ENCODE peak calls at places on chromosomes 13 and 19, in seven cellular contexts. One of them, this sample, is unnamed.

GRCh38 chr13:110829486-110829885 is 85.4 kb downstream of the ANKRD10 start:
- DNase-seq in HFF-Myc: no peak
- DNase-seq in RWPE1: no peak
- DNase-seq in brain microvascular endothelial cell: no peak
- DNase-seq in cardiac fibroblast: no peak
- DNase-seq in ascending aorta: no peak
- DNase-seq in thoracic aorta: no peak
- DNase-seq in this sample: no peak

GRCh38 chr19:14718522-14719113 is 28.8 kb downstream of the ZNF333 start:
- DNase-seq in HFF-Myc: no peak
- DNase-seq in RWPE1: no peak
- DNase-seq in brain microvascular endothelial cell: no peak
- DNase-seq in cardiac fibroblast: peak
- DNase-seq in ascending aorta: no peak
- DNase-seq in thoracic aorta: no peak
- DNase-seq in this sample: no peak

GRCh38 chr13:86792153-86792651 is 879.0 kb upstream of the SLITRK5 start:
- DNase-seq in HFF-Myc: no peak
- DNase-seq in RWPE1: no peak
- DNase-seq in brain microvascular endothelial cell: no peak
- DNase-seq in cardiac fibroblast: no peak
- DNase-seq in ascending aorta: no peak
- DNase-seq in thoracic aorta: no peak
- DNase-seq in this sample: no peak

GRCh38 chr13:111210488-111210887 is 95.4 kb downstream of the ARHGEF7 start:
- DNase-seq in HFF-Myc: no peak
- DNase-seq in RWPE1: peak
- DNase-seq in brain microvascular endothelial cell: peak
- DNase-seq in cardiac fibroblast: peak
- DNase-seq in ascending aorta: peak
- DNase-seq in thoracic aorta: no peak
- DNase-seq in this sample: peak

GRCh38 chr13:60260440-60260839 is 96.7 kb upstream of the DIAPH3 start:
- DNase-seq in HFF-Myc: no peak
- DNase-seq in RWPE1: no peak
- DNase-seq in brain microvascular endothelial cell: no peak
- DNase-seq in cardiac fibroblast: no peak
- DNase-seq in ascending aorta: no peak
- DNase-seq in thoracic aorta: no peak
- DNase-seq in this sample: no peak

GRCh38 chr19:11463391-11463790 is 17.5 kb downstream of the ELAVL3 start:
- DNase-seq in HFF-Myc: no peak
- DNase-seq in RWPE1: no peak
- DNase-seq in brain microvascular endothelial cell: no peak
- DNase-seq in cardiac fibroblast: no peak
- DNase-seq in ascending aorta: no peak
- DNase-seq in thoracic aorta: no peak
- DNase-seq in this sample: no peak

GRCh38 chr13:29958476-29958875 is 108.1 kb upstream of the UBL3 start:
- DNase-seq in HFF-Myc: no peak
- DNase-seq in RWPE1: no peak
- DNase-seq in brain microvascular endothelial cell: no peak
- DNase-seq in cardiac fibroblast: no peak
- DNase-seq in ascending aorta: no peak
- DNase-seq in thoracic aorta: no peak
- DNase-seq in this sample: no peak

GRCh38 chr19:53670345-53670744 is 38.5 kb downstream of the DPRX start:
- DNase-seq in HFF-Myc: no peak
- DNase-seq in RWPE1: no peak
- DNase-seq in brain microvascular endothelial cell: no peak
- DNase-seq in cardiac fibroblast: no peak
- DNase-seq in ascending aorta: no peak
- DNase-seq in thoracic aorta: no peak
- DNase-seq in this sample: no peak

GRCh38 chr13:82597737-82598136 is 1284.5 kb downstream of the SLITRK1 start:
- DNase-seq in HFF-Myc: no peak
- DNase-seq in RWPE1: no peak
- DNase-seq in brain microvascular endothelial cell: no peak
- DNase-seq in cardiac fibroblast: no peak
- DNase-seq in ascending aorta: no peak
- DNase-seq in thoracic aorta: no peak
- DNase-seq in this sample: no peak

GRCh38 chr13:45879666-45880065 is 28.1 kb upstream of the SIAH3 start:
- DNase-seq in HFF-Myc: no peak
- DNase-seq in RWPE1: peak
- DNase-seq in brain microvascular endothelial cell: no peak
- DNase-seq in cardiac fibroblast: peak
- DNase-seq in ascending aorta: no peak
- DNase-seq in thoracic aorta: no peak
- DNase-seq in this sample: no peak

GRCh38 chr13:110412132-110412912 is 105.2 kb downstream of the COL4A2 start:
- DNase-seq in HFF-Myc: peak
- DNase-seq in RWPE1: peak
- DNase-seq in brain microvascular endothelial cell: peak
- DNase-seq in cardiac fibroblast: peak
- DNase-seq in ascending aorta: peak
- DNase-seq in thoracic aorta: peak
- DNase-seq in this sample: peak

GRCh38 chr19:16342002-16342715 is 17.5 kb downstream of the KLF2 start:
- DNase-seq in HFF-Myc: no peak
- DNase-seq in RWPE1: no peak
- DNase-seq in brain microvascular endothelial cell: no peak
- DNase-seq in cardiac fibroblast: no peak
- DNase-seq in ascending aorta: no peak
- DNase-seq in thoracic aorta: no peak
- DNase-seq in this sample: no peak

GRCh38 chr13:110266431-110266809 is 40.5 kb downstream of the COL4A1 start:
- DNase-seq in HFF-Myc: no peak
- DNase-seq in RWPE1: no peak
- DNase-seq in brain microvascular endothelial cell: no peak
- DNase-seq in cardiac fibroblast: no peak
- DNase-seq in ascending aorta: no peak
- DNase-seq in thoracic aorta: no peak
- DNase-seq in this sample: no peak

GRCh38 chr19:55519461-55520311 is 17.2 kb downstream of the SBK2 start:
- DNase-seq in HFF-Myc: peak
- DNase-seq in RWPE1: peak
- DNase-seq in brain microvascular endothelial cell: peak
- DNase-seq in cardiac fibroblast: peak
- DNase-seq in ascending aorta: no peak
- DNase-seq in thoracic aorta: no peak
- DNase-seq in this sample: no peak

DNA sequence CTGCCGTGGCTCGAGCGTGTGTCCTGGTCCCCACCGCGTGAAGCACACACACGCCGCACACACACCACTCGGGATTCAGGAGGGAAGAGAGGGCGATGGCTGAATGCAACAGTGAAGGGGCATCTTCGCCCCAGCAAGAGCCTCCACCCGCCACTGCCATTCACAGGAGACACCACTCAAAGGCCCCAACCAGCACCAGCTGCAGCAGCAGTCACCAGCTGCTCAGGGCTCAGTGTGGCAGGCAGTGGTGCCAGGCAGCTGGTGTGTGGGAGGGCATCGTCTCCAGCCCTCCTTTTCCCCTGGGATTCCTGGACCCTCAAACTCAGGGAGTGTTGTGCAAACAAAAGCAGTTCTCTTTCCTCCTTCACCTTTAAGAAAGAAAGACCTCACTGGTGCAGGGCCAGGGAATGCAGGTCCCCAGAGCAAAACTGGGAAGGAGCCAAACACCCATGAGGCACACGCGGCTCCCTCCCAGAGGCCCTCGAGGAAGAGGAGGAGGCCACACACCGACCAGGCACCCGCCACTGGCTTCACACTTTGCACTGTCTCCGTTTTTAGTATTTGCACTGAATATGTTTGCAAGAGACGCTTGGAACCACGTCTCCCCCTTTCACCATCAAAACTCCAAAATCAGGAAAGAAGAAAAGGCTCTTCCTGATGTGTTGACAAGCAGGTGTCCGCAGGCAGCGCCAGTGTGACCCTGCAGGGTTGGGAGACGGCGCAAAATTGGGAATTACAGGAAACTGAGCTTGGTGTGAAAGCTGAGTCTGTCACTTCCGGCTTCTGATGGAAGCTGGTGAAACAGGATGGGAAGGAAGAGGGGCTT is 26.5 kb upstream of the F7 start:
- DNase-seq in HFF-Myc: no peak
- DNase-seq in RWPE1: no peak
- DNase-seq in brain microvascular endothelial cell: no peak
- DNase-seq in cardiac fibroblast: no peak
- DNase-seq in ascending aorta: no peak
- DNase-seq in thoracic aorta: no peak
- DNase-seq in this sample: peak
- TF ChIP-seq CTCF in HFF-Myc: no peak
- TF ChIP-seq CTCF in RWPE1: no peak
- TF ChIP-seq CTCF in brain microvascular endothelial cell: no peak
- TF ChIP-seq CTCF in cardiac fibroblast: no peak
- TF ChIP-seq CTCF in ascending aorta: no peak
- TF ChIP-seq CTCF in thoracic aorta: no peak
- TF ChIP-seq CTCF in this sample: no peak

GRCh38 chr13:42102961-42103688 is 54.7 kb downstream of the DGKH start:
- DNase-seq in HFF-Myc: peak
- DNase-seq in RWPE1: peak
- DNase-seq in brain microvascular endothelial cell: no peak
- DNase-seq in cardiac fibroblast: peak
- DNase-seq in ascending aorta: no peak
- DNase-seq in thoracic aorta: no peak
- DNase-seq in this sample: no peak
- TF ChIP-seq CTCF in HFF-Myc: no peak
- TF ChIP-seq CTCF in RWPE1: no peak
- TF ChIP-seq CTCF in brain microvascular endothelial cell: no peak
- TF ChIP-seq CTCF in cardiac fibroblast: no peak
- TF ChIP-seq CTCF in ascending aorta: no peak
- TF ChIP-seq CTCF in thoracic aorta: no peak
- TF ChIP-seq CTCF in this sample: no peak

DNA sequence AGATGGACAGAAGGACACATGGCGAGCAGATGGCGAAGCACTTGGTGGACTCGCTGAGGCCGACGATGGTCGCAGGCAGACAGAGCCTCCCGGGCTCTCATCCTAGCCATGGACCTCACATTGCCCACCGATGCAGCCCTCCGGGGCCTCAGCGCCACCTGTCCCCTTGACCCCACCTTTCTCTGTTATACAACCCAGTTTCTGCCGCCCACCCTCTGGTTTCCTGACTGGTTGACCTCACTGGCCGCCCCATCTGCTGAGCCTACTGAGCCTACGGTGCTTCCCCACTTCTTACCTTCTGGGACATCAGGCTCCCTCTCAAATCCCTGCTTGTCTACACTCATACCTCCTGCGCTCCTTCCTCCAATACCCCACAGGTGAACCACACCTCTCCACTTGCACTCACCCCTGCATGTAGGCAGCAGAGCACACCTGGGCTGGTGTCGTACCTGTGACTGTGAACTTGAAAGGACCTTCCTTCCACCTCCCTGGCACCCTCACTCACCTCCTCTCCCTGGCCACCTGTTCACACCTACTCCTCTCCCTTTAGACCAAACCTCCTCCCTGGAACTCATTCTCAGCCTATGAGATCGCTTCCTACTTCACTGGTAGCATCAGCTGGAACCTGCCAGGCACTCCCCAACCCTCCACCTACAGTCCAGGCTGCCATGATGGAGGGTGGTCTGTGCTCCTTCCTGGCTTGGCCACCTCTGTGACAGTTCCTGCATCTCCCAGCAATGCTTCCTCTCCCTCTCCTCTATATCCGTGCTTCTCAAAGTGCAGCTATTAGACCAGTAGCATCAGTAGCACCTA is 36.1 kb downstream of the HPN start:
- DNase-seq in HFF-Myc: no peak
- DNase-seq in RWPE1: no peak
- DNase-seq in brain microvascular endothelial cell: no peak
- DNase-seq in cardiac fibroblast: no peak
- DNase-seq in ascending aorta: no peak
- DNase-seq in thoracic aorta: no peak
- DNase-seq in this sample: no peak
- TF ChIP-seq CTCF in HFF-Myc: no peak
- TF ChIP-seq CTCF in RWPE1: no peak
- TF ChIP-seq CTCF in brain microvascular endothelial cell: no peak
- TF ChIP-seq CTCF in cardiac fibroblast: no peak
- TF ChIP-seq CTCF in ascending aorta: no peak
- TF ChIP-seq CTCF in thoracic aorta: no peak
- TF ChIP-seq CTCF in this sample: no peak

GRCh38 chr13:64441740-64442139 is 2788.4 kb downstream of the PCDH9 start:
- DNase-seq in HFF-Myc: no peak
- DNase-seq in RWPE1: no peak
- DNase-seq in brain microvascular endothelial cell: no peak
- DNase-seq in cardiac fibroblast: no peak
- DNase-seq in ascending aorta: no peak
- DNase-seq in thoracic aorta: no peak
- DNase-seq in this sample: no peak

DNA sequence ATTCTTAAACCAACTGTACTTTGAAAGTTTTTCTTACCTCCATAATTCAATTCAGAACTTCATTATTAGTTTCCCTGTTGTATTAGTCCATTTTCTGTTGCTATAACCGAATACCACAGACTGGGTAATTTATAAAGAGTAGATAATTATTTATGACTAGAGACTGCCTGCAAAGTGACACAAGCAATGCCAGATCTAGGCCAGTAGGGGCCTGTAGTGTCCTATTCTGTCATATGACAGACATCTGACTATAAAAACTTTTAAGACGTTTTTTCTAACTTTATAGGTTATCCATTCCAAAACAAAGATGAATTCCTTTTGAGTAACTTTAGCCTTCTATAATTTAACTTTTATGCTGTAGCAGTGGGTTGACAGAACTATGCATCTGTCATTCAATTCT is 2783.8 kb downstream of the PCDH9 start:
- DNase-seq in HFF-Myc: no peak
- DNase-seq in RWPE1: peak
- DNase-seq in brain microvascular endothelial cell: peak
- DNase-seq in cardiac fibroblast: peak
- DNase-seq in ascending aorta: no peak
- DNase-seq in thoracic aorta: no peak
- DNase-seq in this sample: no peak
- TF ChIP-seq CTCF in HFF-Myc: peak
- TF ChIP-seq CTCF in RWPE1: peak
- TF ChIP-seq CTCF in brain microvascular endothelial cell: peak
- TF ChIP-seq CTCF in cardiac fibroblast: peak
- TF ChIP-seq CTCF in ascending aorta: no peak
- TF ChIP-seq CTCF in thoracic aorta: no peak
- TF ChIP-seq CTCF in this sample: no peak

GRCh38 chr19:48475369-48476068 is 6.3 kb downstream of the CYTH2 start:
- DNase-seq in HFF-Myc: no peak
- DNase-seq in RWPE1: no peak
- DNase-seq in brain microvascular endothelial cell: no peak
- DNase-seq in cardiac fibroblast: no peak
- DNase-seq in ascending aorta: no peak
- DNase-seq in thoracic aorta: no peak
- DNase-seq in this sample: no peak
- TF ChIP-seq CTCF in HFF-Myc: no peak
- TF ChIP-seq CTCF in RWPE1: no peak
- TF ChIP-seq CTCF in brain microvascular endothelial cell: no peak
- TF ChIP-seq CTCF in cardiac fibroblast: no peak
- TF ChIP-seq CTCF in ascending aorta: no peak
- TF ChIP-seq CTCF in thoracic aorta: no peak
- TF ChIP-seq CTCF in this sample: no peak